ENCODE peak calls at places on chromosomes 5 and 9, in nine cellular contexts. Y, W, C, Z, F, K, I, D and M are unnamed samples. For H3K4me1, the result is how much of the 10 kb centered on the place peaks cover.

GRCh38 chr5:149019562-149020140 is 43.2 kb downstream of the SH3TC2 start:
- DNase-seq in Y (no peak), W (no peak), C (peak), Z (no peak), F (no peak), K (no peak), I (no peak), D (no peak), M (no peak)

GRCh38 chr5:160087244-160087643 is 32.0 kb downstream of the PWWP2A start:
- DNase-seq in Y (no peak), W (no peak), C (no peak), Z (no peak), F (no peak), K (no peak), I (no peak), D (no peak), M (no peak)

GRCh38 chr5:157866536-157866935 is 7.6 kb upstream of the CLINT1 start:
- DNase-seq in Y (no peak), W (no peak), C (no peak), Z (no peak), F (no peak), K (no peak), I (no peak), D (no peak), M (no peak)

GRCh38 chr9:72858089-72858912 is 94.6 kb downstream of the ALDH1A1 start:
- DNase-seq in Y (no peak), W (peak), C (no peak), Z (peak), F (peak), K (no peak), I (peak), D (peak), M (no peak)

GRCh38 chr9:70085241-70085640 is 41.6 kb downstream of the MAMDC2 start:
- DNase-seq in Y (no peak), W (no peak), C (peak), Z (no peak), F (no peak), K (no peak), I (no peak), D (no peak), M (no peak)

GRCh38 chr5:179765400-179765799 is 28.4 kb upstream of the LTC4S start:
- DNase-seq in Y (no peak), W (no peak), C (peak), Z (no peak), F (no peak), K (no peak), I (no peak), D (peak), M (no peak)

GRCh38 chr5:87572092-87572491 is 159.4 kb upstream of the CCNH start:
- DNase-seq in Y (no peak), W (no peak), C (no peak), Z (no peak), F (no peak), K (no peak), I (no peak), D (no peak), M (no peak)

GRCh38 chr5:109866051-109866450 is 176.3 kb downstream of the MAN2A1 start:
- DNase-seq in Y (no peak), W (no peak), C (peak), Z (no peak), F (no peak), K (no peak), I (no peak), D (peak), M (no peak)

GRCh38 chr9:14051459-14051858 is 262.5 kb downstream of the NFIB start:
- DNase-seq in Y (no peak), W (no peak), C (no peak), Z (no peak), F (no peak), K (no peak), I (no peak), D (no peak), M (no peak)

GRCh38 chr9:133540336-133541025 is 6.0 kb downstream of the ADAMTSL2 start:
- DNase-seq in Y (no peak), W (no peak), C (no peak), Z (no peak), F (no peak), K (no peak), I (no peak), D (no peak), M (no peak)

GRCh38 chr9:84990416-84990815 is 320.9 kb downstream of the NTRK2 start:
- DNase-seq in Y (no peak), W (no peak), C (no peak), Z (no peak), F (no peak), K (no peak), I (no peak), D (no peak), M (no peak)

GRCh38 chr5:6822556-6823343 is 109.5 kb downstream of the TENT4A start:
- DNase-seq in Y (no peak), W (no peak), C (no peak), Z (no peak), F (no peak), K (no peak), I (no peak), D (no peak), M (no peak)

GRCh38 chr9:15999422-16000339 is 446.8 kb downstream of the CCDC171 start:
- DNase-seq in Y (peak), W (no peak), C (peak), Z (no peak), F (peak), K (no peak), I (no peak), D (no peak), M (no peak)

GRCh38 chr5:95892784-95893354 is 68.8 kb downstream of the ELL2 start:
- DNase-seq in Y (peak), W (peak), C (no peak), Z (no peak), F (peak), K (no peak), I (no peak), D (peak), M (no peak)

GRCh38 chr5:94433393-94434149 is 184.8 kb downstream of the KIAA0825 start:
- DNase-seq in Y (peak), W (no peak), C (peak), Z (no peak), F (no peak), K (peak), I (no peak), D (no peak), M (peak)

GRCh38 chr9:76365028-76365427 is 29.2 kb downstream of the RFK start:
- DNase-seq in Y (no peak), W (no peak), C (peak), Z (no peak), F (no peak), K (no peak), I (no peak), D (no peak), M (no peak)

GRCh38 chr9:121651295-121652036 is at the start of gene DAB2IP:
- DNase-seq in Y (no peak), W (peak), C (peak), Z (peak), F (no peak), K (peak), I (peak), D (no peak), M (no peak)

GRCh38 chr5:58460727-58461286 is 921 bp upstream of the PLK2 start:
- DNase-seq in Y (peak), W (peak), C (peak), Z (peak), F (peak), K (peak), I (peak), D (peak), M (peak)

GRCh38 chr5:79111387-79111959 is at the start of gene BHMT:
- DNase-seq in Y (no peak), W (no peak), C (no peak), Z (no peak), F (no peak), K (no peak), I (peak), D (no peak), M (no peak)

GRCh38 chr5:176692835-176693476 is 45.7 kb downstream of the TSPAN17 start:
- DNase-seq in Y (no peak), W (peak), C (no peak), Z (no peak), F (no peak), K (no peak), I (no peak), D (no peak), M (no peak)

GRCh38 chr9:16721972-16722371 is 148.5 kb downstream of the BNC2 start:
- DNase-seq in Y (no peak), W (peak), C (peak), Z (peak), F (no peak), K (peak), I (no peak), D (no peak), M (peak)

GRCh38 chr5:172542651-172543131 is 88.4 kb upstream of the SH3PXD2B start:
- DNase-seq in Y (no peak), W (no peak), C (no peak), Z (no peak), F (no peak), K (peak), I (no peak), D (no peak), M (no peak)

GRCh38 chr5:95620030-95620869 is at the start of gene GPR150:
- DNase-seq in Y (no peak), W (peak), C (peak), Z (no peak), F (peak), K (peak), I (peak), D (no peak), M (no peak)

GRCh38 chr9:26159575-26160392 is 481.5 kb upstream of the TUSC1 start:
- DNase-seq in Y (no peak), W (no peak), C (peak), Z (no peak), F (no peak), K (no peak), I (no peak), D (no peak), M (no peak)

GRCh38 chr9:135123145-135123544 is 35.7 kb downstream of the OLFM1 start:
- DNase-seq in Y (no peak), W (no peak), C (no peak), Z (no peak), F (no peak), K (no peak), I (no peak), D (no peak), M (no peak)

GRCh38 chr5:65774346-65774745 is 52.3 kb downstream of the NLN start:
- DNase-seq in Y (no peak), W (no peak), C (peak), Z (no peak), F (no peak), K (no peak), I (no peak), D (no peak), M (no peak)

GRCh38 chr5:147479949-147480348 is 29.9 kb downstream of the DPYSL3 start:
- DNase-seq in Y (no peak), W (no peak), C (peak), Z (no peak), F (no peak), K (no peak), I (no peak), D (no peak), M (no peak)

GRCh38 chr5:110963495-110963894 is 108.0 kb upstream of the TSLP start:
- DNase-seq in Y (no peak), W (no peak), C (no peak), Z (no peak), F (no peak), K (no peak), I (no peak), D (no peak), M (no peak)

GRCh38 chr9:129222691-129223218 is 44.7 kb upstream of the IER5L start:
- DNase-seq in Y (no peak), W (no peak), C (no peak), Z (no peak), F (no peak), K (no peak), I (no peak), D (no peak), M (no peak)
- H3K27ac ChIP-seq in Y (no peak), W (no peak), C (no peak), Z (no peak), F (peak), K (no peak), I (no peak), D (no peak), M (no peak)

DNA sequence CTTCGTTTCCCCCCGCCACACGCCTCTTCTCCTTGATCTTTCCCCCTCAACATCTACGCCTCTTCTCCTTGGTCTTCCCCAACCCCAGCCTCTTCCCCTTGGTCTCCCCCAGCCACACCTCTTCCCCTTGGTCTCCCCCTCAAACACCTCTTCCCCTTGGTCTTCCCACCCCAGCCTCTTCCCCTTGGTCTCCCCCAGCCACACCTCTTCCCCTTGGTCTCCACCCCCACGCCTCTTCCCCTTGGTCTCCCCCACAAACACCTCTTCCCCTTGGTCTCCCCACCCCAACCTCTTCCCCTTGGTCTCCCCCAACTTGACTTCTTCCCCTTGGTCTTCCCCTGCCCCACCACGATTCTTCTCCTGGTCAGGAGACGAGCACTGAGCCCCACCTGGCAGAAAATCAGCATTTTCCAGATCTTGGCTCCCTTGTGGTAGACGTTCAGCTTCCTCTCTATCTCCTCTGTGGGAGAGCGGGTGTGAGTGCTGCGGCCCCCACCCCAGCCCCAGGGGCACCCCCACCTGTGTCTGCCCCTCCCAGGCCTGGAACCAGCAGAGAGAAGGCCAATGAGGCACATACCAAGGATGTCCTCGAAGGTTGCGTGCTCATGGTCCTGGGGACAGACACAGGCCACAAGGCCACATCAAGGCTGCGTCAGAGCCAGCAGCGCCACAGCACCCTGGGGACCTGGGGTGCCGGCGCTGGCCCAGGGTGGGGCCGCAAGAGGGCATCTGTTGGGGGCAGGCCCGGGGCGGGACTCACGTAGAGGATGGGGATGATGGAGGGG is 7.0 kb downstream of the NSMF start:
- DNase-seq in Y (no peak), W (peak), C (no peak), Z (peak), F (no peak), K (peak), I (peak), D (no peak), M (peak)
- H3K4me1 ChIP-seq in Y (under half), W (under half), C (under half), Z (under half), F (under half), K (under half), I (under half), D (under half), M (under half)

GRCh38 chr9:32526042-32526706 is at the start of gene RIGI:
- DNase-seq in Y (peak), W (peak), C (peak), Z (peak), F (peak), K (peak), I (peak), D (peak), M (peak)
- TF ChIP-seq POLR2A in Y (no peak), W (no peak), C (peak), Z (peak), F (peak), K (peak), I (peak), D (no peak), M (peak)

DNA sequence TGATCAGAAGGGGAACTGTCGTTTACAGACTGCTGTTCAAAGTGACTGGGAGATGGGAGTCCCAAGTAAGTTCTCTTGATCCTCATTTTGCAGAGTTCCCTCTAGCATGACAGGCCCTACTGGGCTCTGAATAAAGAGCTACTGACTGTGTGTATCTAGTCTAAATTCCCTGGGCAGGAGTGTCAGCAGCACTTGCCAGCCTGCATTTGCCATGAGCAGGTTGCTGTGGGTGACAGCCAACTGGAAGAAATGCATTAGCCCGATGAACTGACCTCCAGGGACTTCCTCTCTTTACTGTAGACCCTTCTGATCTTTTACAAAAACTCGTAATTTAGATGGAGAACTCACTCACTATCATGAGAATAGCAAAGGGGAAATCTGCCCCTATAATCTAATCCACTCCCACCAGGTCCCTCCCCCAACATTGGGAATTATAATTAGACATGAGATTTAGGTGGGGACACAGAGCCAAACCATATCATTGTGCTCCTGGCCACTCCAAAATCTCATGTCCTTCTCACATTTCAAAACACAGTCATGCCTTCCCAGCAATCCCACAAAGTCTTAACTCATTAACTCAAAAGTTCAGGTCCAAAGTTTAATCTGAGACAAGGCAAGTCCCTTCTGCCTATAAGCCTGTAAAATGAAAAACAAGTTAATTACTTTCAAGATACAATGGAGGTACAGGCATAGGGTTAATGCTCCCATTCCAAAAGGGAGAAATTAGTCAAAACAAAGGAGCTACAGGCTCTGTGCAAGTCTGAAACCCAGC is 78.9 kb upstream of the CXCL14 start:
- DNase-seq in Y (no peak), W (no peak), C (no peak), Z (no peak), F (no peak), K (no peak), I (no peak), D (no peak), M (no peak)
- H3K27ac ChIP-seq in Y (no peak), W (no peak), C (no peak), Z (no peak), F (no peak), K (no peak), I (no peak), D (no peak), M (no peak)

GRCh38 chr5:178234753-178235599 is 2.4 kb upstream of the PHYKPL start:
- DNase-seq in Y (peak), W (peak), C (peak), Z (peak), F (peak), K (peak), I (peak), D (peak), M (peak)
- H3K4me1 ChIP-seq in Y (under half), W (half or more), C (under half), Z (under half), F (under half), K (under half), I (half or more), D (under half), M (half or more)

DNA sequence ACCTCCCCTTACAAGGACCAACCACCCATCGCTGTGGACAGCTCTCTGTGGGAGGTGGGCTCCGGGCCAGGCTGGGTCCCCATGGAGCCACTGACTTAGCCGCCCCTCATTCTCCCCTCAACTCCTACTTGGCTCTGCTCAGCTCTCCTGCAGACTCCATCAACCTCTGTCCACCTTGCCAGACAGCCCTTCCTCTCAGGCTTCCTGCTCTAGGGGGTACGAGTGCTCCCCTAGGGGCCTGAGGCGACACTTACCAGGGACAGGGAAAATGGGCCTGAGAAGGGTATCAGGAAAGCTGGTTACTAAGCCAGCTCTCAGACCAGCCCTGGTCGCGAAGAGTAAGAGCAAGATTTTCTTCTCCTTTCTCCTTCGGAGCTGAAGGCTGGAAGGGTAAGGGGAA is 43.9 kb downstream of the SHB start:
- DNase-seq in Y (no peak), W (no peak), C (no peak), Z (no peak), F (no peak), K (no peak), I (no peak), D (no peak), M (no peak)
- TF ChIP-seq POLR2A in Y (no peak), W (no peak), C (no peak), Z (no peak), F (no peak), K (no peak), I (no peak), D (no peak), M (no peak)

DNA sequence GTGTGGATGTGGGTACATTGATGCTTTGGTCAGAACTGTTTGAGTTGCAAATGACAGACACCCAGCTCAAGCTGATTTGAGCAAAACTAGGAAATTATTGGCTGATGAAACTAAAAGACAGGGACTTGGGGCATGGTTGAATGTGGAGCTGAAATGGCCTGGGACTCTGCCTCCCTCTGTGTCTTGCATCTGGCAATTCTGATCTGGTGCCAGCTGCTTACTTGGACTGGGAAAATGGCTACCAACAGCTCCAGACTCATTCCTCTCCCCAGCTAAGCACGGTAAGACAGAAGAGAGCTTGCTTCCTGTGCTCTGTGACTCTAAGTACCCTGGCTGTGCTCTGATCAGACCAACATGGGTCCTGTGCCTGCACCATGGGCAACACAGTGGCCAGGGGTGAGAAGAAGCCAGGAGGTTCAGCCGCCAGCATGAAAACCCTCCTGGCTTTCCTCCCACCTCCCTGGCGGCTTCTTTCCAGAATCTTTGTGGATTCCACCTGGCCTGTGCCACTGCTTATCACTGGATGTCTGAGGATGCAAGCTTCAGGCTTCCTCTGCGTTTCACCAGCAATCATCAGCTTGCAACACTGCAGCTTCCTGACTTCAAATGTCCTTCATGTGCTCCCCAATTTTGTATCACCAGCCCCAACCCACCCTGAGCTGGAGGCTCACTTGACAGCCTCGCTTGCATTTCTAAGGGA is 44.1 kb downstream of the C5orf15 start:
- DNase-seq in Y (no peak), W (no peak), C (no peak), Z (no peak), F (no peak), K (no peak), I (no peak), D (no peak), M (no peak)
- H3K27ac ChIP-seq in Y (no peak), W (no peak), C (no peak), Z (no peak), F (no peak), K (no peak), I (no peak), D (no peak), M (no peak)